ENCODE peak calls at places on chromosome 17, in nine cellular contexts. J is stomach, A is uterus, V is A549, N is esophagus squamous epithelium, H is tibial nerve, K is heart left ventricle, I is ovary, D is erythroblast. S is an unnamed sample.

GRCh38 chr17:83056583-83057396 is 22.6 kb upstream of the METRNL start:
- DNase-seq in J (peak), A (peak), V (no peak), N (no peak), H (no peak), K (peak), I (peak), D (no peak), S (no peak)

GRCh38 chr17:3826191-3826590 is 19.9 kb downstream of the NCBP3 start:
- DNase-seq in J (no peak), A (no peak), V (no peak), N (no peak), H (no peak), K (no peak), I (no peak), D (no peak), S (no peak)

GRCh38 chr17:3635474-3636153 is 436 bp downstream of the SHPK start:
- DNase-seq in J (no peak), A (no peak), V (peak), N (no peak), H (no peak), K (no peak), I (no peak), D (no peak), S (no peak)

GRCh38 chr17:40514013-40514875 is 12.8 kb upstream of the TNS4 start:
- DNase-seq in J (no peak), A (no peak), V (no peak), N (no peak), H (no peak), K (no peak), I (no peak), D (no peak), S (no peak)

GRCh38 chr17:32458367-32458766 is 14.1 kb downstream of the PSMD11 start:
- DNase-seq in J (no peak), A (no peak), V (no peak), N (no peak), H (no peak), K (no peak), I (no peak), D (no peak), S (no peak)

GRCh38 chr17:4547118-4547906 is 7.9 kb downstream of the MYBBP1A start:
- DNase-seq in J (no peak), A (no peak), V (no peak), N (no peak), H (no peak), K (no peak), I (no peak), D (no peak), S (no peak)

GRCh38 chr17:76154935-76155845 is 14.1 kb upstream of the FOXJ1 start:
- DNase-seq in J (no peak), A (no peak), V (no peak), N (no peak), H (peak), K (no peak), I (no peak), D (no peak), S (no peak)

GRCh38 chr17:8857919-8858318 is 9.6 kb downstream of the PIK3R6 start:
- DNase-seq in J (no peak), A (no peak), V (no peak), N (no peak), H (no peak), K (peak), I (no peak), D (no peak), S (no peak)

GRCh38 chr17:81422776-81423697 is 27.8 kb downstream of the BAHCC1 start:
- DNase-seq in J (peak), A (peak), V (peak), N (no peak), H (no peak), K (peak), I (peak), D (no peak), S (peak)

GRCh38 chr17:48989100-48989499 is 8.1 kb upstream of the IGF2BP1 start:
- DNase-seq in J (no peak), A (no peak), V (no peak), N (no peak), H (no peak), K (no peak), I (no peak), D (no peak), S (no peak)

GRCh38 chr17:236641-237405 is 55.4 kb upstream of the DOC2B start:
- DNase-seq in J (no peak), A (no peak), V (no peak), N (no peak), H (no peak), K (peak), I (no peak), D (no peak), S (no peak)

GRCh38 chr17:76196675-76197074 is 43.6 kb downstream of the RNF157 start:
- DNase-seq in J (peak), A (peak), V (no peak), N (no peak), H (peak), K (no peak), I (peak), D (no peak), S (no peak)

GRCh38 chr17:6045621-6046357 is 24.4 kb upstream of the WSCD1 start:
- DNase-seq in J (no peak), A (no peak), V (no peak), N (no peak), H (no peak), K (no peak), I (no peak), D (no peak), S (no peak)

GRCh38 chr17:48067245-48067644 is 19.1 kb downstream of the NFE2L1 start:
- DNase-seq in J (no peak), A (no peak), V (no peak), N (no peak), H (no peak), K (no peak), I (no peak), D (no peak), S (no peak)

GRCh38 chr17:76734080-76734840 is 2.9 kb downstream of the SRSF2 start:
- DNase-seq in J (no peak), A (no peak), V (no peak), N (no peak), H (no peak), K (no peak), I (no peak), D (peak), S (no peak)

GRCh38 chr17:49589556-49589885 is 13.8 kb downstream of the NXPH3 start:
- DNase-seq in J (no peak), A (no peak), V (no peak), N (no peak), H (no peak), K (no peak), I (no peak), D (no peak), S (no peak)

GRCh38 chr17:63442549-63443035 is 3.5 kb downstream of the CYB561 start:
- DNase-seq in J (no peak), A (no peak), V (no peak), N (no peak), H (no peak), K (no peak), I (no peak), D (no peak), S (no peak)

GRCh38 chr17:74190154-74190553 is 13.3 kb upstream of the RPL38 start:
- DNase-seq in J (no peak), A (no peak), V (peak), N (no peak), H (no peak), K (no peak), I (no peak), D (peak), S (peak)

GRCh38 chr17:76562734-76563148 is 22.9 kb downstream of the PRCD start:
- DNase-seq in J (no peak), A (peak), V (no peak), N (no peak), H (no peak), K (no peak), I (peak), D (peak), S (peak)

GRCh38 chr17:34720760-34721159 is 141.4 kb downstream of the TMEM132E start:
- DNase-seq in J (no peak), A (no peak), V (peak), N (no peak), H (no peak), K (no peak), I (no peak), D (no peak), S (peak)

GRCh38 chr17:74176546-74177001 is 26.9 kb upstream of the RPL38 start:
- DNase-seq in J (peak), A (peak), V (peak), N (no peak), H (peak), K (peak), I (peak), D (peak), S (peak)

GRCh38 chr17:73639322-73639721 is 4.9 kb downstream of the SDK2 start:
- DNase-seq in J (peak), A (no peak), V (no peak), N (no peak), H (no peak), K (no peak), I (no peak), D (no peak), S (no peak)

GRCh38 chr17:50218771-50219315 is 17.4 kb upstream of the COL1A1 start:
- DNase-seq in J (no peak), A (peak), V (no peak), N (no peak), H (no peak), K (no peak), I (peak), D (no peak), S (no peak)

GRCh38 chr17:29165800-29166506 is 14.2 kb downstream of the MYO18A start:
- DNase-seq in J (no peak), A (no peak), V (no peak), N (no peak), H (no peak), K (no peak), I (no peak), D (no peak), S (no peak)

GRCh38 chr17:17505151-17505550 is 9.0 kb upstream of the RASD1 start:
- DNase-seq in J (no peak), A (no peak), V (no peak), N (no peak), H (no peak), K (no peak), I (no peak), D (no peak), S (no peak)

GRCh38 chr17:41918392-41919164 is at the start of gene ACLY:
- DNase-seq in J (peak), A (peak), V (peak), N (peak), H (peak), K (peak), I (peak), D (peak), S (peak)

GRCh38 chr17:73307130-73307529 is 4.7 kb downstream of the CDC42EP4 start:
- DNase-seq in J (peak), A (no peak), V (no peak), N (no peak), H (no peak), K (no peak), I (no peak), D (no peak), S (no peak)

GRCh38 chr17:59888145-59888750 is 4.5 kb downstream of the TUBD1 start:
- DNase-seq in J (no peak), A (no peak), V (no peak), N (no peak), H (no peak), K (no peak), I (no peak), D (no peak), S (no peak)

GRCh38 chr17:50177983-50178834 is 12.4 kb downstream of the SGCA start:
- DNase-seq in J (peak), A (peak), V (peak), N (no peak), H (peak), K (peak), I (peak), D (peak), S (peak)

GRCh38 chr17:48051278-48051677 is 3.1 kb downstream of the NFE2L1 start:
- DNase-seq in J (no peak), A (peak), V (no peak), N (no peak), H (no peak), K (no peak), I (peak), D (no peak), S (no peak)

GRCh38 chr17:76497979-76498885 is 3.0 kb downstream of the RHBDF2 start:
- DNase-seq in J (peak), A (peak), V (peak), N (no peak), H (peak), K (peak), I (peak), D (no peak), S (peak)

DNA sequence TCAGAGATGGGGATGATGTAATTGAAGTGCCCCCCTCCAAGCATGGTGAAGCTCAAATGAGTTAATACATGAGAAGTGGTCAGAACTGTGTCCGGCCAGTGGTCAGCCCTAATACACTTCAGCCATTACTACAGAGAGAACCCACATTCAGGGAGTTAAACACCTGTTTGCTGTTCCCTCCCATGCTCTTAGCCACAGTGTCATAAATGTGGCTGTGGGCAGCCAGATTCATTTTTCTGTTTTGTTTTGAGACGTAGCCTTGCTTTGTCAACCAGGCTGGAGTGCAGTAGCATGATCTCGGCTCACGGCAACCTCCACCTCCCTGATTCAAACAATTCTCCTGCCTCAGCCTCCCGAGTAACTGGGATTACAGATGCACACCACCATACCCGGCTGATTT is 139.9 kb downstream of the DNAH9 start:
- DNase-seq in J (no peak), A (no peak), V (no peak), N (no peak), H (no peak), K (no peak), I (no peak), D (no peak), S (no peak)
- TF ChIP-seq POLR2A in J (no peak), A (no peak), V (no peak), N (no peak), H (no peak), K (no peak), I (no peak), D (no peak), S (no peak)

GRCh38 chr17:57902800-57903759 is 52.1 kb downstream of the CUEDC1 start:
- DNase-seq in J (peak), A (peak), V (peak), N (peak), H (peak), K (peak), I (no peak), D (no peak), S (peak)
- TF ChIP-seq POLR2A in J (no peak), A (no peak), V (no peak), N (no peak), H (no peak), K (no peak), I (no peak), D (no peak), S (no peak)

GRCh38 chr17:44069974-44070454 is 521 bp upstream of the G6PC3 start:
- DNase-seq in J (no peak), A (no peak), V (peak), N (no peak), H (no peak), K (no peak), I (no peak), D (no peak), S (no peak)
- TF ChIP-seq POLR2A in J (no peak), A (no peak), V (no peak), N (no peak), H (no peak), K (no peak), I (no peak), D (no peak), S (no peak)

GRCh38 chr17:2592974-2593845 is at the start of gene PAFAH1B1:
- DNase-seq in J (peak), A (peak), V (peak), N (peak), H (peak), K (peak), I (peak), D (peak), S (peak)
- TF ChIP-seq POLR2A in J (no peak), A (peak), V (peak), N (no peak), H (peak), K (no peak), I (peak), D (peak), S (peak)

GRCh38 chr17:36722121-36722902 is 120.9 kb downstream of the MRM1 start:
- DNase-seq in J (peak), A (peak), V (no peak), N (no peak), H (no peak), K (peak), I (peak), D (peak), S (peak)
- TF ChIP-seq POLR2A in J (no peak), A (no peak), V (peak), N (no peak), H (no peak), K (no peak), I (no peak), D (peak), S (peak)

S was measured in H54.